ENCODE peak calls at places on chromosomes 16 and 17, in nine cellular contexts. One of them, this sample, is unnamed.

GRCh38 chr17:40480501-40481003 is 20.9 kb downstream of the TNS4 start:
- DNase-seq in HTR-8/SVneo: no peak
- DNase-seq in left cardiac atrium: peak
- DNase-seq in Peyer's patch: peak
- DNase-seq in smooth muscle cell of the brain vasculature: no peak
- DNase-seq in progenitor cell of endocrine pancreas: no peak
- DNase-seq in RCC 7860: no peak
- DNase-seq in stimulated activated CD8-positive, alpha-beta memory T cell treated with anti-CD3 and anti-CD28 coated beads, Interleukin-4, amount 100 ng/mL, for 4 hours: peak
- DNase-seq in cardiac muscle cell: no peak
- DNase-seq in this sample: no peak

GRCh38 chr17:17206913-17207368 is 808 bp upstream of the PLD6 start:
- DNase-seq in HTR-8/SVneo: no peak
- DNase-seq in left cardiac atrium: no peak
- DNase-seq in Peyer's patch: no peak
- DNase-seq in smooth muscle cell of the brain vasculature: no peak
- DNase-seq in progenitor cell of endocrine pancreas: no peak
- DNase-seq in RCC 7860: no peak
- DNase-seq in stimulated activated CD8-positive, alpha-beta memory T cell treated with anti-CD3 and anti-CD28 coated beads, Interleukin-4, amount 100 ng/mL, for 4 hours: no peak
- DNase-seq in cardiac muscle cell: no peak
- DNase-seq in this sample: no peak

GRCh38 chr17:16466407-16466806 is 25.6 kb downstream of the LRRC75A start:
- DNase-seq in HTR-8/SVneo: no peak
- DNase-seq in left cardiac atrium: no peak
- DNase-seq in Peyer's patch: peak
- DNase-seq in smooth muscle cell of the brain vasculature: no peak
- DNase-seq in progenitor cell of endocrine pancreas: no peak
- DNase-seq in RCC 7860: no peak
- DNase-seq in stimulated activated CD8-positive, alpha-beta memory T cell treated with anti-CD3 and anti-CD28 coated beads, Interleukin-4, amount 100 ng/mL, for 4 hours: no peak
- DNase-seq in cardiac muscle cell: no peak
- DNase-seq in this sample: no peak

GRCh38 chr17:48547839-48548686 is 3.2 kb upstream of the HOXB2 start:
- DNase-seq in HTR-8/SVneo: no peak
- DNase-seq in left cardiac atrium: no peak
- DNase-seq in Peyer's patch: no peak
- DNase-seq in smooth muscle cell of the brain vasculature: no peak
- DNase-seq in progenitor cell of endocrine pancreas: no peak
- DNase-seq in RCC 7860: no peak
- DNase-seq in stimulated activated CD8-positive, alpha-beta memory T cell treated with anti-CD3 and anti-CD28 coated beads, Interleukin-4, amount 100 ng/mL, for 4 hours: no peak
- DNase-seq in cardiac muscle cell: no peak
- DNase-seq in this sample: no peak

GRCh38 chr17:77160032-77160876 is 19.5 kb downstream of the SEC14L1 start:
- DNase-seq in HTR-8/SVneo: no peak
- DNase-seq in left cardiac atrium: no peak
- DNase-seq in Peyer's patch: no peak
- DNase-seq in smooth muscle cell of the brain vasculature: no peak
- DNase-seq in progenitor cell of endocrine pancreas: no peak
- DNase-seq in RCC 7860: no peak
- DNase-seq in stimulated activated CD8-positive, alpha-beta memory T cell treated with anti-CD3 and anti-CD28 coated beads, Interleukin-4, amount 100 ng/mL, for 4 hours: no peak
- DNase-seq in cardiac muscle cell: no peak
- DNase-seq in this sample: no peak

GRCh38 chr16:81313731-81314602 is 795 bp upstream of the GAN start:
- DNase-seq in HTR-8/SVneo: no peak
- DNase-seq in left cardiac atrium: no peak
- DNase-seq in Peyer's patch: no peak
- DNase-seq in smooth muscle cell of the brain vasculature: no peak
- DNase-seq in progenitor cell of endocrine pancreas: no peak
- DNase-seq in RCC 7860: no peak
- DNase-seq in stimulated activated CD8-positive, alpha-beta memory T cell treated with anti-CD3 and anti-CD28 coated beads, Interleukin-4, amount 100 ng/mL, for 4 hours: no peak
- DNase-seq in cardiac muscle cell: no peak
- DNase-seq in this sample: no peak

GRCh38 chr16:88649924-88650748 is 717 bp downstream of the CYBA start:
- DNase-seq in HTR-8/SVneo: no peak
- DNase-seq in left cardiac atrium: peak
- DNase-seq in Peyer's patch: peak
- DNase-seq in smooth muscle cell of the brain vasculature: no peak
- DNase-seq in progenitor cell of endocrine pancreas: no peak
- DNase-seq in RCC 7860: peak
- DNase-seq in stimulated activated CD8-positive, alpha-beta memory T cell treated with anti-CD3 and anti-CD28 coated beads, Interleukin-4, amount 100 ng/mL, for 4 hours: no peak
- DNase-seq in cardiac muscle cell: peak
- DNase-seq in this sample: peak

GRCh38 chr17:60671482-60671881 is 6.2 kb upstream of the BCAS3 start:
- DNase-seq in HTR-8/SVneo: no peak
- DNase-seq in left cardiac atrium: no peak
- DNase-seq in Peyer's patch: no peak
- DNase-seq in smooth muscle cell of the brain vasculature: no peak
- DNase-seq in progenitor cell of endocrine pancreas: no peak
- DNase-seq in RCC 7860: no peak
- DNase-seq in stimulated activated CD8-positive, alpha-beta memory T cell treated with anti-CD3 and anti-CD28 coated beads, Interleukin-4, amount 100 ng/mL, for 4 hours: no peak
- DNase-seq in cardiac muscle cell: no peak
- DNase-seq in this sample: no peak

GRCh38 chr16:3949287-3949686 is 68.8 kb upstream of the CREBBP start:
- DNase-seq in HTR-8/SVneo: no peak
- DNase-seq in left cardiac atrium: no peak
- DNase-seq in Peyer's patch: no peak
- DNase-seq in smooth muscle cell of the brain vasculature: no peak
- DNase-seq in progenitor cell of endocrine pancreas: no peak
- DNase-seq in RCC 7860: no peak
- DNase-seq in stimulated activated CD8-positive, alpha-beta memory T cell treated with anti-CD3 and anti-CD28 coated beads, Interleukin-4, amount 100 ng/mL, for 4 hours: no peak
- DNase-seq in cardiac muscle cell: peak
- DNase-seq in this sample: no peak

GRCh38 chr16:47064775-47065174 is 79.0 kb downstream of the NETO2 start:
- DNase-seq in HTR-8/SVneo: no peak
- DNase-seq in left cardiac atrium: no peak
- DNase-seq in Peyer's patch: no peak
- DNase-seq in smooth muscle cell of the brain vasculature: no peak
- DNase-seq in progenitor cell of endocrine pancreas: no peak
- DNase-seq in RCC 7860: no peak
- DNase-seq in stimulated activated CD8-positive, alpha-beta memory T cell treated with anti-CD3 and anti-CD28 coated beads, Interleukin-4, amount 100 ng/mL, for 4 hours: no peak
- DNase-seq in cardiac muscle cell: no peak
- DNase-seq in this sample: no peak

GRCh38 chr16:84040823-84041391 is 1.7 kb downstream of the SLC38A8 start:
- DNase-seq in HTR-8/SVneo: no peak
- DNase-seq in left cardiac atrium: no peak
- DNase-seq in Peyer's patch: no peak
- DNase-seq in smooth muscle cell of the brain vasculature: no peak
- DNase-seq in progenitor cell of endocrine pancreas: no peak
- DNase-seq in RCC 7860: no peak
- DNase-seq in stimulated activated CD8-positive, alpha-beta memory T cell treated with anti-CD3 and anti-CD28 coated beads, Interleukin-4, amount 100 ng/mL, for 4 hours: no peak
- DNase-seq in cardiac muscle cell: no peak
- DNase-seq in this sample: no peak

GRCh38 chr17:50055426-50056216 is at the start of gene ITGA3:
- DNase-seq in HTR-8/SVneo: peak
- DNase-seq in left cardiac atrium: peak
- DNase-seq in Peyer's patch: peak
- DNase-seq in smooth muscle cell of the brain vasculature: no peak
- DNase-seq in progenitor cell of endocrine pancreas: peak
- DNase-seq in RCC 7860: peak
- DNase-seq in stimulated activated CD8-positive, alpha-beta memory T cell treated with anti-CD3 and anti-CD28 coated beads, Interleukin-4, amount 100 ng/mL, for 4 hours: no peak
- DNase-seq in cardiac muscle cell: peak
- DNase-seq in this sample: peak

GRCh38 chr17:8022358-8023038 is 16.4 kb upstream of the ALOX15B start:
- DNase-seq in HTR-8/SVneo: no peak
- DNase-seq in left cardiac atrium: no peak
- DNase-seq in Peyer's patch: no peak
- DNase-seq in smooth muscle cell of the brain vasculature: no peak
- DNase-seq in progenitor cell of endocrine pancreas: no peak
- DNase-seq in RCC 7860: no peak
- DNase-seq in stimulated activated CD8-positive, alpha-beta memory T cell treated with anti-CD3 and anti-CD28 coated beads, Interleukin-4, amount 100 ng/mL, for 4 hours: no peak
- DNase-seq in cardiac muscle cell: no peak
- DNase-seq in this sample: no peak

GRCh38 chr16:9499921-9500593 is 408.6 kb downstream of the HAPSTR1 start:
- DNase-seq in HTR-8/SVneo: no peak
- DNase-seq in left cardiac atrium: peak
- DNase-seq in Peyer's patch: no peak
- DNase-seq in smooth muscle cell of the brain vasculature: no peak
- DNase-seq in progenitor cell of endocrine pancreas: no peak
- DNase-seq in RCC 7860: no peak
- DNase-seq in stimulated activated CD8-positive, alpha-beta memory T cell treated with anti-CD3 and anti-CD28 coated beads, Interleukin-4, amount 100 ng/mL, for 4 hours: no peak
- DNase-seq in cardiac muscle cell: peak
- DNase-seq in this sample: no peak

GRCh38 chr16:29743827-29744531 is 1.8 kb downstream of the C16orf54 start:
- DNase-seq in HTR-8/SVneo: no peak
- DNase-seq in left cardiac atrium: no peak
- DNase-seq in Peyer's patch: no peak
- DNase-seq in smooth muscle cell of the brain vasculature: no peak
- DNase-seq in progenitor cell of endocrine pancreas: no peak
- DNase-seq in RCC 7860: no peak
- DNase-seq in stimulated activated CD8-positive, alpha-beta memory T cell treated with anti-CD3 and anti-CD28 coated beads, Interleukin-4, amount 100 ng/mL, for 4 hours: no peak
- DNase-seq in cardiac muscle cell: peak
- DNase-seq in this sample: no peak

GRCh38 chr16:19008245-19008644 is 24.5 kb downstream of the TMC7 start:
- DNase-seq in HTR-8/SVneo: peak
- DNase-seq in left cardiac atrium: no peak
- DNase-seq in Peyer's patch: no peak
- DNase-seq in smooth muscle cell of the brain vasculature: no peak
- DNase-seq in progenitor cell of endocrine pancreas: no peak
- DNase-seq in RCC 7860: peak
- DNase-seq in stimulated activated CD8-positive, alpha-beta memory T cell treated with anti-CD3 and anti-CD28 coated beads, Interleukin-4, amount 100 ng/mL, for 4 hours: no peak
- DNase-seq in cardiac muscle cell: no peak
- DNase-seq in this sample: no peak